ENCODE peak calls at places on chromosome 1, in ten cellular contexts. V is NCI-H226; X is GM23338; R is HT1080; J is T-helper 9 cell; D is activated naive CD4-positive, alpha-beta T cell; A is T follicular helper cell; W is small intestine; H is NCI-H2171 treated with DMSO at 0.1 percent for 48 hours; Z is GM12864. B is an unnamed sample.

GRCh38 chr1:28602536-28603439 is 10.7 kb downstream of the RAB42 start:
- DNase-seq in V (peak), X (peak), W (peak), R (peak), D (no peak), A (no peak), Z (no peak), H (peak), J (peak), B (peak)

GRCh38 chr1:172699111-172699510 is 40.2 kb downstream of the FASLG start:
- DNase-seq in A (peak), Z (peak), R (peak), H (no peak), V (peak), X (no peak), J (peak), D (peak), W (peak), B (peak)

GRCh38 chr1:183178490-183178889 is 7.6 kb upstream of the LAMC2 start:
- DNase-seq in J (no peak), X (no peak), H (no peak), R (no peak), A (no peak), W (no peak), Z (no peak), D (no peak), V (no peak), B (no peak)

GRCh38 chr1:54980528-54981241 is at the start of gene TMEM61:
- DNase-seq in J (no peak), D (no peak), H (no peak), V (no peak), Z (no peak), R (no peak), W (peak), A (no peak), X (peak), B (no peak)

GRCh38 chr1:20366076-20366765 is 75.5 kb downstream of the VWA5B1 start:
- DNase-seq in H (peak), D (no peak), A (no peak), Z (no peak), R (no peak), V (no peak), W (peak), X (peak), J (no peak), B (no peak)

GRCh38 chr1:233503351-233503950 is 110.5 kb upstream of the KCNK1 start:
- DNase-seq in R (no peak), V (no peak), W (no peak), A (no peak), H (no peak), J (no peak), Z (no peak), D (no peak), X (no peak), B (no peak)

GRCh38 chr1:59162665-59163064 is 134.2 kb upstream of the FGGY start:
- DNase-seq in H (no peak), X (no peak), Z (no peak), D (no peak), V (no peak), R (no peak), J (no peak), A (no peak), W (no peak), B (no peak)

GRCh38 chr1:156852414-156852874 is 6.5 kb downstream of the INSRR start:
- DNase-seq in V (peak), R (no peak), Z (no peak), J (no peak), X (no peak), H (peak), D (no peak), A (no peak), W (peak), B (no peak)

GRCh38 chr1:159921700-159922498 is 3.4 kb downstream of the TAGLN2 start:
- DNase-seq in H (no peak), X (no peak), W (no peak), V (peak), A (no peak), Z (no peak), J (no peak), R (peak), D (no peak), B (peak)